ENCODE peak calls at places on chromosomes 11 and 22, in nine cellular contexts. X is prostate gland, E is stomach, A is lower lobe of right lung, O is A673, I is body of pancreas, J is PC-3, P is left lung, S is DND-41. U is an unnamed sample. For H3K4me1, the result is how much of the 10 kb centered on the place peaks cover.

GRCh38 chr11:79393362-79394043 is 47.3 kb downstream of the TENM4 start:
- DNase-seq in X (no peak), E (no peak), A (no peak), O (no peak), I (no peak), J (peak), P (no peak), S (no peak), U (peak)

GRCh38 chr11:36056160-36056751 is 112.4 kb downstream of the LDLRAD3 start:
- DNase-seq in X (no peak), E (no peak), A (no peak), O (peak), I (peak), J (peak), P (no peak), S (no peak), U (no peak)

GRCh38 chr11:103581680-103582265 is 454.7 kb upstream of the DDI1 start:
- DNase-seq in X (no peak), E (no peak), A (no peak), O (no peak), I (no peak), J (no peak), P (no peak), S (no peak), U (no peak)

GRCh38 chr11:68927280-68928107 is 23.8 kb downstream of the IGHMBP2 start:
- DNase-seq in X (peak), E (peak), A (no peak), O (no peak), I (no peak), J (no peak), P (peak), S (no peak), U (no peak)

GRCh38 chr11:121071456-121072236 is 29.4 kb upstream of the TECTA start:
- DNase-seq in X (no peak), E (no peak), A (no peak), O (no peak), I (no peak), J (no peak), P (no peak), S (no peak), U (no peak)

GRCh38 chr22:47001288-47001687 is 238.8 kb downstream of the TBC1D22A start:
- DNase-seq in X (no peak), E (no peak), A (no peak), O (no peak), I (no peak), J (no peak), P (no peak), S (no peak), U (no peak)

GRCh38 chr22:39623603-39624500 is 53.3 kb downstream of the CACNA1I start:
- DNase-seq in X (no peak), E (no peak), A (no peak), O (no peak), I (no peak), J (no peak), P (no peak), S (no peak), U (no peak)

GRCh38 chr22:24337894-24338645 is 67.4 kb downstream of the SPECC1L start:
- DNase-seq in X (no peak), E (no peak), A (no peak), O (no peak), I (no peak), J (no peak), P (no peak), S (no peak), U (no peak)

GRCh38 chr22:30121988-30122387 is 41.7 kb downstream of the HORMAD2 start:
- DNase-seq in X (no peak), E (no peak), A (no peak), O (no peak), I (no peak), J (no peak), P (no peak), S (no peak), U (no peak)

GRCh38 chr11:3181722-3182461 is 16.8 kb upstream of the OSBPL5 start:
- DNase-seq in X (no peak), E (no peak), A (no peak), O (no peak), I (no peak), J (no peak), P (no peak), S (no peak), U (no peak)

GRCh38 chr11:13386567-13386966 is 76.5 kb downstream of the BTBD10 start:
- DNase-seq in X (no peak), E (no peak), A (no peak), O (no peak), I (no peak), J (no peak), P (no peak), S (no peak), U (no peak)

GRCh38 chr11:115760921-115761320 is 256.7 kb upstream of the CADM1 start:
- DNase-seq in X (no peak), E (no peak), A (no peak), O (no peak), I (no peak), J (no peak), P (no peak), S (no peak), U (no peak)

GRCh38 chr22:45007946-45008852 is 1.6 kb downstream of the PHF21B start:
- DNase-seq in X (peak), E (no peak), A (no peak), O (peak), I (no peak), J (no peak), P (no peak), S (no peak), U (no peak)

GRCh38 chr11:59223611-59224010 is 10.9 kb upstream of the MPEG1 start:
- DNase-seq in X (no peak), E (no peak), A (no peak), O (no peak), I (no peak), J (no peak), P (no peak), S (no peak), U (no peak)
- H3K4me1 ChIP-seq in X (under half), E (under half), A (under half), O (under half), I (under half), J (under half), P (half or more), S (under half), U (under half)

DNA sequence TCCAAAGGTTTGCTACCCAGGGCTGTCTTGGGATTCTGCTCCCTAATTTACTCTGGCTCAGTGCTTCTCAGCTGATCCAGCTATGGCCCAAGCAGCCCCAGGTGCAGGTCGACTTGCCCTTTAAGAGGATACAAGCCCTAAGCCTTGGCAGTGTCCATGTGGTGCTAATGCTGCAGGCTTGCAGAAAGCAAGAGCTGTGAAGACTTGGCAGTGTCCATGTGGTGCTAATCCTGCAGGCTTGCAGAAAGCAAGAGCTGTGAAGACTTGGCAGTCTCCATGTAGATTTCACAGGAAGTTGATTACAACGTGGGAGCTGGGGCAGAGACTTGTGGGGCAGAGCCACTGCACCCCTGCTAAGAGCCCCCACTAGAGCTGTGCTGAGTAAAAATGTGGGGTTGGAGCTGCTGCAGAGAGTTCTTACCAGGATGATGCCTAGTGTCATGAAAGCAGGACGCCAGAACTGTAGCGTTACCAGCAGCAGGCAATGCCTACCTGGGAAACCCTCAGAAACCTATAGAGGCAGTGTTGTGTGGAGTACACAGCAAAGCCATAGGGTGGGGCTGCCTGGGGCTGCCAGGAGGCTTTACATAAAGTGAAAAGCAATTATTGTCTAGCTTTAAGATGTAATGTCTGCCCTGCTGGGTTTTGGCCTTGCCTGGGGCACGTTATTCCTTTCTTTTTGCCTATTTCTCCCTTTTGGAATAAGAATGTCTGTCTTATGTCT is 16.1 kb upstream of the OR52K1 start:
- DNase-seq in X (no peak), E (no peak), A (no peak), O (no peak), I (no peak), J (no peak), P (no peak), S (no peak), U (no peak)
- TF ChIP-seq CTCF in X (no peak), E (no peak), A (no peak), O (no peak), I (no peak), J (no peak), P (no peak), S (no peak), U (no peak)

DNA sequence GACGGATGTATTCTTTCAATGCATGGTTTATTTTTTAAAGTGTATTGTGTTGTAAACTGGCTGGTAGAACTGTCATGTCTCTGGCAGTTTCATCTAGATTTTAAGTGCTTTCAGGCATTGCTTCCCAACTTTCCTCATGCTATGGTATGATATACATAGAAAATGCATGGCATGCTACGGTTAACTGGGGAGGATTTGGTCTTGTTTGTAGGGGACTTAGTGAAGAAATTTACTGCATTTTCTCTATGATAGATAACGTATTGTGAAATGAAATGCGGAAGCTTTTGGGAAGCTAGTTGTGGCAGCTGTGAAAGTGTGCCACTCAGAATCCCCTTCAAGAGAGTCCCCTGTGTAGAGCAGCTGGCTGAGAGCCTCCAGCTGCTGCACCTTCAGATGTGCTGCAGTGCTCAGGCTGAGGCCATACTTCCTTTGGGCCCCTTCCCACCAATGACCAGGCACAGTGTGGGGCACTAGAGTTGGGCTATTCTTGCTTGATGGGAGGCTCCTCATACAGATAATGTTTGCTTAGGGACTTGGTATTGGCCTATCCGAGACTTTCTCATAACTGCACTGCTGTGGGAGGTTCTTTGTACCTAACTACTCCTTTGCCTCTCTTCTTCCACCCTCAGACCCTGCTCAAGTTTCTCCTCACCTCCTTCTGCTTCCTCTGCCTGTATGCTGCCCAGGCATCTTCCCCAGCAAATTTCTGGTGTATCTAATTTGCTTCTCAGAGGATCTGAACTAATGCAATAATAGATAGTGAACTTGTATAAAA is 67.2 kb downstream of the HIPK3 start:
- DNase-seq in X (no peak), E (no peak), A (no peak), O (no peak), I (no peak), J (no peak), P (no peak), S (no peak), U (no peak)
- H3K4me1 ChIP-seq in X (under half), E (half or more), A (half or more), O (under half), I (under half), J (under half), P (half or more), S (under half), U (under half)

DNA sequence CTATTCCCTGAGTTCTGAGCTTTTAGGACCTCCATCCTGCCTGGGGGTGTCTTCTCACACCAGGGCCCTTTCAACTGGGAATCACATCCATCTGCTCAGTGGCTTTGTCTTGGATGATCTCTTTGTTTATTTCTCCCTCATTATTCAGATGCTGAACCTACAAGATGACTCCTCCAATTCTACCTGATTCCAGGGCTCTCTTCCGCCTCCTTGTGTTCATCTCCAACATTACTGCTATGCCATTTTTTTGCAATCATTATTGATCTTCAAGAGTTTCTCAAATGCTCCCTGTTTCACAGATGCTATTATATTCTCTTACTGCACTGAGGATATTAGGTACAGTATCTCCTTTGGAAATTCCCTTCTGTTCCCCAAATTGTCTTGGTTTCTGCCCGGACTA is 307.7 kb downstream of the SHANK2 start:
- DNase-seq in X (no peak), E (no peak), A (no peak), O (no peak), I (no peak), J (no peak), P (no peak), S (no peak), U (no peak)
- TF ChIP-seq CTCF in X (no peak), E (no peak), A (no peak), O (peak), I (no peak), J (peak), P (no peak), S (peak), U (peak)

GRCh38 chr11:130452171-130452570 is 3.7 kb downstream of the ADAMTS15 start:
- DNase-seq in X (no peak), E (no peak), A (no peak), O (no peak), I (no peak), J (no peak), P (no peak), S (no peak), U (no peak)
- H3K4me1 ChIP-seq in X (under half), E (half or more), A (under half), O (under half), I (under half), J (under half), P (under half), S (under half), U (under half)

DNA sequence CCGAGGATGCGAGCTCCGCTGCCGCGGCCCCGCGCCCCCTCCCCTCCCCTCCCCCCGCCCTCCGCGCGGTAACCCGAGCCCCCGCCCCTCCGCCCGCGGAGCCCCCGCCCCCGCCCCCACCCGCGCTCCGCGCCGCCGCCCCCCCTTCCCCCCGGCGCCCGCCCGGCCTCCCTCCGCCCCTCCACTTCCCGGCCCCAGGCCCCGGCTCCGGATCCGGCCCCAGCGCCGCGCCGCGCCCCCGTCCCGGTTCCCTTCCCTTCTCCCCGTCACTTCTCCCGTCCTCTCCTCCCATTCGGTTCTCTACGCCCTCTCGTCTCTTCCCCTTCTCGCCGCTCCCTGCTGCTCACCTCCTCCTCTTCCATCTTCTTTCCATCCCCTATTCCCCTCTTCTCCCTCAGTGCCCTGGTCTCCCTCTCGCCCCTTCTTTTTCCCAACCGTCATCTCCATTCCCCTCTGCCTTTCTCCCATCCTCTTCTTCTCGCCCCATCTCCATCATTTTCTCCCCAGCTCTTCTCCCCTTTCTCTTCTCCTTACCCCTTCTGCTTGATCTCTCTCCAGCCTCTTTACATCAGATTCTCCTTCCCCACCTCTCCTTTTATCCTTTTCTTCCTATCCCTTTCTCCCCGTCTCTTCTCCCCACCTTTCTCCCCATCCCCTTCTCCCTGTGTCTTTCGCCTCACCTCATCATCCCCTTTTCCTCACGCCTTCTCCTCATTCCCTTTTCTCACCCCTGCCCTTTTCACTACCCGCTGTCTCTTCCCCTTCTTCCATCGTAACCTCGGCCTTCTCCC is at the start of gene DCHS1:
- DNase-seq in X (no peak), E (no peak), A (no peak), O (peak), I (no peak), J (no peak), P (no peak), S (no peak), U (no peak)
- TF ChIP-seq CTCF in X (no peak), E (no peak), A (no peak), O (no peak), I (no peak), J (no peak), P (no peak), S (no peak), U (no peak)

U was measured in foreskin keratinocyte.